ENCODE peak calls at places on chromosomes 11 and 22, in seven cellular contexts. M is trophoblast cell, P is heart left ventricle, D is colonic mucosa, U is adipocyte, F is cardiac muscle cell, B is left ventricle myocardium inferior. O is an unnamed sample.

GRCh38 chr11:68342459-68343158 is 30.2 kb downstream of the LRP5 start:
- DNase-seq in M (peak; percentile 97), P (no peak), D (no peak), U (peak; percentile 10), F (no peak), B (no peak), O (peak; percentile 53)

GRCh38 chr11:69339916-69340565 is 46.1 kb downstream of the MYEOV start:
- DNase-seq in M (no peak), P (no peak), D (peak; percentile 6), U (no peak), F (no peak), B (no peak), O (no peak)

GRCh38 chr22:30235687-30236170 is 10.8 kb downstream of the LIF start:
- DNase-seq in M (no peak), P (no peak), D (no peak), U (peak; percentile 77), F (no peak), B (no peak), O (peak; percentile 59)

GRCh38 chr11:44427432-44427831 is 117.5 kb upstream of the ALX4 start:
- DNase-seq in M (no peak), P (no peak), D (peak; percentile 18), U (no peak), F (peak; percentile 21), B (no peak), O (no peak)

GRCh38 chr11:6418958-6419611 is at the start of gene APBB1:
- DNase-seq in M (peak; percentile 33), P (peak; percentile 78), D (peak; percentile 70), U (peak; percentile 84), F (peak; percentile 71), B (peak; percentile 75), O (peak; percentile 74)

GRCh38 chr11:1772270-1773130 is 8.8 kb upstream of the CTSD start:
- DNase-seq in M (peak; percentile 39), P (no peak), D (peak; percentile 63), U (peak; percentile 93), F (no peak), B (no peak), O (no peak)

GRCh38 chr11:83112886-83113285 is 41.2 kb upstream of the RAB30 start:
- DNase-seq in M (no peak), P (no peak), D (no peak), U (no peak), F (no peak), B (no peak), O (no peak)

GRCh38 chr11:82718307-82718706 is 15.4 kb downstream of the FAM181B start:
- DNase-seq in M (peak; percentile 70), P (no peak), D (no peak), U (peak; percentile 81), F (peak; percentile 70), B (no peak), O (peak; percentile 57)

GRCh38 chr22:32531955-32532818 is 57.6 kb downstream of the FBXO7 start:
- DNase-seq in M (peak; percentile 37), P (peak; percentile 93), D (peak; percentile 58), U (peak; percentile 95), F (peak; percentile 52), B (peak; percentile 92), O (peak; percentile 59)

GRCh38 chr11:57511741-57512430 is 3.6 kb downstream of the SLC43A1 start:
- DNase-seq in M (no peak), P (no peak), D (no peak), U (no peak), F (no peak), B (no peak), O (no peak)

GRCh38 chr11:124331873-124332272 is 11.9 kb upstream of the OR8D2 start:
- DNase-seq in M (no peak), P (no peak), D (no peak), U (no peak), F (no peak), B (no peak), O (no peak)

GRCh38 chr11:62104001-62104400 is 19.8 kb upstream of the INCENP start:
- DNase-seq in M (no peak), P (no peak), D (no peak), U (no peak), F (no peak), B (no peak), O (no peak)

GRCh38 chr11:66694732-66695207 is 17.1 kb upstream of the RBM4B start:
- DNase-seq in M (peak; percentile 100), P (peak; percentile 82), D (peak; percentile 94), U (peak; percentile 94), F (peak; percentile 94), B (peak; percentile 81), O (peak; percentile 93)

GRCh38 chr11:110431212-110432073 is 1.7 kb downstream of the FDX1 start:
- DNase-seq in M (peak; percentile 49), P (no peak), D (no peak), U (peak; percentile 18), F (no peak), B (no peak), O (no peak)

GRCh38 chr11:61059260-61059752 is 43.0 kb upstream of the CD5 start:
- DNase-seq in M (no peak), P (no peak), D (no peak), U (no peak), F (no peak), B (no peak), O (no peak)

GRCh38 chr11:70739811-70740474 is 341.6 kb downstream of the CTTN start:
- DNase-seq in M (no peak), P (no peak), D (no peak), U (peak; percentile 2), F (peak; percentile 28), B (no peak), O (no peak)

GRCh38 chr11:70740475-70740825 is 342.1 kb downstream of the CTTN start:
- DNase-seq in M (no peak), P (no peak), D (no peak), U (no peak), F (no peak), B (no peak), O (no peak)

GRCh38 chr11:70737816-70738630 is 339.7 kb downstream of the CTTN start:
- DNase-seq in M (no peak), P (no peak), D (no peak), U (no peak), F (no peak), B (no peak), O (no peak)

GRCh38 chr11:70738661-70739060 is 340.3 kb downstream of the CTTN start:
- DNase-seq in M (no peak), P (no peak), D (no peak), U (no peak), F (no peak), B (no peak), O (no peak)

GRCh38 chr11:70739091-70739490 is 340.8 kb downstream of the CTTN start:
- DNase-seq in M (no peak), P (no peak), D (no peak), U (no peak), F (no peak), B (no peak), O (no peak)
- H3K9me3 ChIP-seq in M (peaks cover 3% of the 10 kb centered on the region), P (no peaks in the 10 kb centered on the region), D (no peaks in the 10 kb centered on the region), U (no peaks in the 10 kb centered on the region), F (no peaks in the 10 kb centered on the region), B (no peaks in the 10 kb centered on the region), O (no peaks in the 10 kb centered on the region)

DNA sequence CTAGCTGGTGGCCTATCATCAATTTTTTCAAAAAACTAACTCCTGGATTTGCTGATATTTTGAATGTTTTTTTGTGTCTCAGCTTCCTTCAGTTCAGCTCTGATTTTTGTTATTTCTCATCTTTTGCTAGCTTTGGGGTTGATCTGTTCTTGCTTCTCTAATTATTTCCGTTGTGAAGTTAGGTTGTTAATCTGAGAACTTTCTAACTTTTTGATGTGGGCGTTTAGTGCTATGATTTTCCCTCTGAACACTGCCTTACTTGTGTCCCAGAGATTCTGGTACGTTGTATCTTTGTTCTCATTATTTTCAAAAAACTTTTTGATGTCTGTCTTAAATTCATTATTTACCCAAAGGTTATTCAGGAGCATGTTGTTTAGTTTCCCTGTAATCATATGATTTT is 19.1 kb downstream of the NARS2 start:
- DNase-seq in M (no peak), P (no peak), D (no peak), U (no peak), F (no peak), B (no peak), O (no peak)
- H3K9me3 ChIP-seq in M (no peaks in the 10 kb centered on the region), P (no peaks in the 10 kb centered on the region), D (no peaks in the 10 kb centered on the region), U (no peaks in the 10 kb centered on the region), F (no peaks in the 10 kb centered on the region), B (no peaks in the 10 kb centered on the region), O (no peaks in the 10 kb centered on the region)

GRCh38 chr11:91932151-91932821 is 292.3 kb upstream of the FAT3 start:
- DNase-seq in M (no peak), P (no peak), D (no peak), U (no peak), F (no peak), B (no peak), O (no peak)
- H3K9me3 ChIP-seq in M (no peaks in the 10 kb centered on the region), P (no peaks in the 10 kb centered on the region), D (no peaks in the 10 kb centered on the region), U (no peaks in the 10 kb centered on the region), F (no peaks in the 10 kb centered on the region), B (no peaks in the 10 kb centered on the region), O (no peaks in the 10 kb centered on the region)

GRCh38 chr11:58811499-58811898 is 33.0 kb downstream of the GLYATL2 start:
- DNase-seq in M (no peak), P (no peak), D (no peak), U (no peak), F (no peak), B (no peak), O (no peak)
- H3K9me3 ChIP-seq in M (peaks cover 5% of the 10 kb centered on the region), P (peaks cover 24% of the 10 kb centered on the region), D (no peaks in the 10 kb centered on the region), U (peaks cover 14% of the 10 kb centered on the region), F (no peaks in the 10 kb centered on the region), B (peaks cover 50% of the 10 kb centered on the region), O (peaks cover 17% of the 10 kb centered on the region)

DNA sequence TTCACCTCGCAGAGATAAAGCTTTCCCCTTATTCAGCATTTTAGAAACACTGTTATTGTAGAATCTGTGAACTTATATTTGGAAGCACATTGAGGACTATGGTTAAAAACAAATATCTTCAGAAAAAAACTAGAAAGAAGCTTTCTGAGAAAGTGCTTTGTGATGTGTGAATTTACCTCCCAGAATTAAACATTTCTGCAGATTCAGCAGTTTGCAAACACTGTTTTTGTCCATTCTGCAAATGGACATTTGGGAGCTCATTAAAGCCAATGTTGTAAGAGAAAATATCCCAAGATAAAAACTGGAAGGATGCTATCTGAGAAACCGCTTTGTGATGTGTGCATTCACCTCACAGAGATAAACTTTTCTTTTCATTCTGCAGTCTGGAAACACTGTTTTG is 272.7 kb downstream of the OR4A5 start:
- DNase-seq in M (no peak), P (no peak), D (no peak), U (no peak), F (no peak), B (no peak), O (no peak)
- H3K9me3 ChIP-seq in M (no peaks in the 10 kb centered on the region), P (peaks cover 86% of the 10 kb centered on the region), D (no peaks in the 10 kb centered on the region), U (peaks cover 94% of the 10 kb centered on the region), F (no peaks in the 10 kb centered on the region), B (peaks cover 100% of the 10 kb centered on the region), O (peaks cover 24% of the 10 kb centered on the region)

DNA sequence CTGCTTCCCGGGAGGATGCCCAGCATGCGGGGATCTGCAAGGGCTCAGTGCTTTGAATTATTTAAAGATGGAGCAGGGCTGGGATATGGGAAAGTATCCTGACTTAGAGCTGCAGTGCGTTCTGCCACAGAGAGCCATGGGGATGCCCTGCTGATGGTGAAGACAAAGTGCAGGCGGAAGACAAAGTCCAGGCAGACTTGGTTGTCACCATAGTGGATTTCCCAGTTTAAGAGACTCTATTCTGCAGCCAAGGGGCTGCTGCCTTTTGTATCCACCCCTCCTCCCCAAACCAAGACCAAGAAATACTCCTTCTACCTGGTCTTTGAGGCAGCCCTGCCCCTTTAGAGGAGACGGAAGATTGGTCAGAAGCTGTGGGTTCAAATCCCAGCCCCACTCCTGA is 1035.1 kb downstream of the TBC1D22A start:
- DNase-seq in M (no peak), P (no peak), D (no peak), U (no peak), F (no peak), B (no peak), O (no peak)
- H3K9me3 ChIP-seq in M (peaks cover 10% of the 10 kb centered on the region), P (peaks cover 9% of the 10 kb centered on the region), D (no peaks in the 10 kb centered on the region), U (peaks cover 21% of the 10 kb centered on the region), F (no peaks in the 10 kb centered on the region), B (peaks cover 23% of the 10 kb centered on the region), O (no peaks in the 10 kb centered on the region)

O was measured in body of pancreas.